ENCODE peak calls at places on chromosomes 5 and 9, in five cellular contexts. B, K, S, D and R are unnamed samples.

GRCh38 chr9:87605676-87606075 is 108.0 kb downstream of the DAPK1 start:
- DNase-seq in B (no peak), K (no peak), S (no peak), D (no peak), R (no peak)

GRCh38 chr9:385818-386398 is 171.2 kb downstream of the DOCK8 start:
- DNase-seq in B (peak; percentile 56), K (peak; percentile 46), S (peak; percentile 52), D (no peak), R (peak; percentile 44)

GRCh38 chr5:132425009-132425937 is 55.8 kb downstream of the SLC22A5 start:
- DNase-seq in B (no peak), K (peak; percentile 70), S (peak; percentile 95), D (peak; percentile 93), R (no peak)

GRCh38 chr9:93659044-93659836 is 82.9 kb downstream of the PHF2 start:
- DNase-seq in B (no peak), K (no peak), S (no peak), D (no peak), R (no peak)

GRCh38 chr5:144467795-144468194 is 297.1 kb downstream of the KCTD16 start:
- DNase-seq in B (peak; percentile 9), K (no peak), S (peak; percentile 56), D (no peak), R (peak; percentile 35)

GRCh38 chr9:37967681-37968080 is 63.8 kb upstream of the SLC25A51 start:
- DNase-seq in B (no peak), K (no peak), S (no peak), D (no peak), R (no peak)

GRCh38 chr5:353599-354580 is 32.4 kb downstream of the AHRR start:
- DNase-seq in B (no peak), K (no peak), S (no peak), D (no peak), R (no peak)

GRCh38 chr5:57191986-57192385 is 18.1 kb downstream of the GPBP1 start:
- DNase-seq in B (no peak), K (no peak), S (no peak), D (no peak), R (no peak)

GRCh38 chr9:13278368-13279246 is 885 bp downstream of the MPDZ start:
- DNase-seq in B (peak; percentile 53), K (peak; percentile 52), S (peak; percentile 74), D (no peak), R (peak; percentile 37)

GRCh38 chr5:132480546-132481242 is 9.9 kb downstream of the IRF1 start:
- DNase-seq in B (no peak), K (no peak), S (no peak), D (no peak), R (no peak)

GRCh38 chr9:99602854-99603253 is 218.8 kb upstream of the NR4A3 start:
- DNase-seq in B (no peak), K (no peak), S (no peak), D (no peak), R (no peak)

GRCh38 chr5:75342836-75343235 is 5.8 kb downstream of the HMGCR start:
- DNase-seq in B (no peak), K (no peak), S (peak; percentile 31), D (no peak), R (no peak)

GRCh38 chr5:177311361-177311722 is 356 bp downstream of the MXD3 start:
- DNase-seq in B (no peak), K (no peak), S (no peak), D (no peak), R (no peak)

GRCh38 chr5:10440367-10440990 is 1.2 kb upstream of the ROPN1L start:
- DNase-seq in B (no peak), K (no peak), S (no peak), D (no peak), R (no peak)

GRCh38 chr5:73448072-73448432 is 525 bp downstream of the FOXD1 start:
- DNase-seq in B (no peak), K (peak; percentile 44), S (no peak), D (no peak), R (no peak)

GRCh38 chr5:158812381-158812780 is 287.3 kb downstream of the EBF1 start:
- DNase-seq in B (no peak), K (peak; percentile 2), S (no peak), D (peak; percentile 51), R (no peak)

GRCh38 chr9:126407125-126407870 is 80.7 kb downstream of the MVB12B start:
- DNase-seq in B (no peak), K (no peak), S (peak; percentile 25), D (no peak), R (no peak)

GRCh38 chr9:77883846-77884771 is 147.5 kb downstream of the GNAQ start:
- DNase-seq in B (no peak), K (no peak), S (peak; percentile 36), D (no peak), R (no peak)

GRCh38 chr9:99595796-99596195 is 225.9 kb upstream of the NR4A3 start:
- DNase-seq in B (no peak), K (no peak), S (no peak), D (no peak), R (no peak)

GRCh38 chr5:143349127-143349526 is 54.4 kb downstream of the NR3C1 start:
- DNase-seq in B (no peak), K (peak; percentile 17), S (peak; percentile 37), D (no peak), R (no peak)

GRCh38 chr5:112125910-112126309 is 293.2 kb downstream of the EPB41L4A start:
- DNase-seq in B (no peak), K (no peak), S (peak; percentile 40), D (no peak), R (no peak)

GRCh38 chr5:149604321-149604720 is 23.0 kb downstream of the ARHGEF37 start:
- DNase-seq in B (no peak), K (no peak), S (no peak), D (no peak), R (no peak)

GRCh38 chr9:27529316-27530278 is at the start of gene MOB3B:
- DNase-seq in B (peak; percentile 76), K (peak; percentile 72), S (peak; percentile 50), D (no peak), R (peak; percentile 31)
- TF ChIP-seq RAD21 in B (peak; percentile 82), K (peak; percentile 46), S (peak; percentile 54), D (peak; percentile 82), R (peak; percentile 72)

DNA sequence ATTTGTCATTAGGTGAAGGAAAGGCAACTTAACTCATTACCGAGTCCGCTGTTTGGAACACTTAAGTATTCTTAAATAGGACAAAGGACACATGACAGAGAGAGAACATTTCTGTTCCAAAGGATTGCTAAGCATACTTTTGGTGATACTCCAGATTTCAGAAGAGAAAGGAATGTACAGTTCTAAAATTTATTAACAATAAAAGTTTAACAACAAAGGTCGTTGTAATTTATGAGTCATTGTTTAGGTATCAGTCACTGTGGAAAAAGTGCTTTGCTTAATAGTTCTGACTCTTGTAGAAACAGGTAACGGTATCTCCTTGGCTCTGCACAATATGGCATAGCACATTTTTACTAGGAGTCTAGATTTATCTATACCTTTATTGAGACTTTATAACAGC is 36.3 kb upstream of the PAM start:
- DNase-seq in B (no peak), K (no peak), S (no peak), D (no peak), R (no peak)
- TF ChIP-seq BHLHE40 in B (no peak), K (no peak), S (no peak), D (no peak), R (no peak)

DNA sequence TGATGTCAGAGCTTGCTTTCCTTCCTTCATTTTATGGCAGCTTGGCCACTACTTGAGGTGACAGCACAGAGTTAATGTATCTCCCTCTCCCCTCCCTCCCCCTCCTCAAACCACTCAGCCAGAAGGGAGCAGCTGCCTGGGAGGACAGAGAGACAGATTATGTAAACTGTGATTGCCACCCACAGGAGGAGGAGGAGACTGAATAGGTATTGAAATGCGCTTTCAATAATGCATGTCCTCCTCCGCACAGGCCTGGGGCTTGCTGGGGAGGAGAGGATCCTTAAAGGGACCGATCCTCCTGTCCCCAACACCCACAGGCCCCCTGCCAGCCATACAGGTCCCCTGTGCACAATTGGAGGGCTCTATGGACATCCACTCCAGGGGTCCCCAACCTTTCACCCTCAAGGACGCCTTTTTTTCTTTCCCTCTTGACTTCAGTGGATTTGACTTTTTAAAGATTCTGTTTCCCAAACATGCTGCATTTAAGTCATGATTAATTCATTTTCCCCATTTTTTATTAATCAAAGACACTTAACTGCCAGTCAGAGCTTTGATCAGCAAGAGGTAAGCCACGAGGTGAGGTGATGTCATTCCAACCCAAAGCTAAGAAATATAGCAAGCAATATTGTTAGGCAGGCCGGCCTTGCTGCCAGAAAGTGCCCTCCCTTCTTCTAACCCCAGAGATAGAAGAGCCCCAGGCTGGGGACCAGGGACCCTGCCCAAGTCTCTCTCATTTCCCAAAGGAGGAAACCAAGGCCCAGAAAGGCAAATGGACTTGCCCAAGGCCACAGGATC is 47.5 kb upstream of the CPLX2 start:
- DNase-seq in B (no peak), K (no peak), S (no peak), D (no peak), R (no peak)
- TF ChIP-seq RAD21 in B (no peak), K (no peak), S (no peak), D (no peak), R (no peak)

GRCh38 chr5:174234388-174234787 is 188.9 kb downstream of the NSG2 start:
- DNase-seq in B (no peak), K (no peak), S (no peak), D (no peak), R (no peak)

GRCh38 chr5:174229068-174229467 is 183.6 kb downstream of the NSG2 start:
- DNase-seq in B (no peak), K (no peak), S (no peak), D (no peak), R (no peak)

GRCh38 chr5:174227228-174227627 is 181.7 kb downstream of the NSG2 start:
- DNase-seq in B (no peak), K (no peak), S (no peak), D (no peak), R (no peak)

GRCh38 chr5:174231961-174232487 is 186.5 kb downstream of the NSG2 start:
- DNase-seq in B (no peak), K (no peak), S (no peak), D (no peak), R (no peak)

GRCh38 chr5:174229640-174230350 is 184.3 kb downstream of the NSG2 start:
- DNase-seq in B (no peak), K (no peak), S (peak; percentile 4), D (no peak), R (no peak)
- TF ChIP-seq BHLHE40 in B (no peak), K (no peak), S (no peak), D (no peak), R (no peak)

GRCh38 chr9:121196389-121196788 is 5.3 kb downstream of the RAB14 start:
- DNase-seq in B (no peak), K (peak; percentile 48), S (no peak), D (no peak), R (no peak)
- TF ChIP-seq RAD21 in B (no peak), K (no peak), S (no peak), D (no peak), R (no peak)